ENCODE peak calls at places on chromosomes 3 and 15, in five cellular contexts. One of them, this sample, is unnamed.

GRCh38 chr3:120983841-120984240 is 75.8 kb downstream of the STXBP5L start:
- DNase-seq in ovary: no peak
- DNase-seq in transverse colon: no peak
- DNase-seq in activated gamma-delta T cell treated with Interleukin-2 at 50 U/mL for 16 hours: no peak
- DNase-seq in HTR-8/SVneo: no peak
- DNase-seq in this sample: no peak

GRCh38 chr3:129047553-129047839 is 13.1 kb upstream of the GP9 start:
- DNase-seq in ovary: no peak
- DNase-seq in transverse colon: no peak
- DNase-seq in activated gamma-delta T cell treated with Interleukin-2 at 50 U/mL for 16 hours: no peak
- DNase-seq in HTR-8/SVneo: no peak
- DNase-seq in this sample: no peak

GRCh38 chr3:157119369-157119951 is 40.5 kb downstream of the CCNL1 start:
- DNase-seq in ovary: no peak
- DNase-seq in transverse colon: peak; percentile 41
- DNase-seq in activated gamma-delta T cell treated with Interleukin-2 at 50 U/mL for 16 hours: peak; percentile 41
- DNase-seq in HTR-8/SVneo: no peak
- DNase-seq in this sample: peak; percentile 79

GRCh38 chr3:108124337-108125150 is 33.7 kb upstream of the CD47 start:
- DNase-seq in ovary: no peak
- DNase-seq in transverse colon: peak; percentile 38
- DNase-seq in activated gamma-delta T cell treated with Interleukin-2 at 50 U/mL for 16 hours: peak; percentile 39
- DNase-seq in HTR-8/SVneo: no peak
- DNase-seq in this sample: no peak

GRCh38 chr3:4606915-4607314 is 113.8 kb downstream of the ITPR1 start:
- DNase-seq in ovary: no peak
- DNase-seq in transverse colon: no peak
- DNase-seq in activated gamma-delta T cell treated with Interleukin-2 at 50 U/mL for 16 hours: no peak
- DNase-seq in HTR-8/SVneo: no peak
- DNase-seq in this sample: no peak

GRCh38 chr3:175149675-175150074 is 290.5 kb downstream of the NAALADL2 start:
- DNase-seq in ovary: no peak
- DNase-seq in transverse colon: peak; percentile 68
- DNase-seq in activated gamma-delta T cell treated with Interleukin-2 at 50 U/mL for 16 hours: no peak
- DNase-seq in HTR-8/SVneo: no peak
- DNase-seq in this sample: peak; percentile 77

GRCh38 chr3:62493116-62493801 is 119.9 kb upstream of the FEZF2 start:
- DNase-seq in ovary: no peak
- DNase-seq in transverse colon: no peak
- DNase-seq in activated gamma-delta T cell treated with Interleukin-2 at 50 U/mL for 16 hours: no peak
- DNase-seq in HTR-8/SVneo: no peak
- DNase-seq in this sample: no peak

GRCh38 chr3:38121451-38121831 is 15.5 kb downstream of the ACAA1 start:
- DNase-seq in ovary: no peak
- DNase-seq in transverse colon: no peak
- DNase-seq in activated gamma-delta T cell treated with Interleukin-2 at 50 U/mL for 16 hours: no peak
- DNase-seq in HTR-8/SVneo: no peak
- DNase-seq in this sample: no peak

GRCh38 chr3:58377750-58378149 is 45.1 kb downstream of the PXK start:
- DNase-seq in ovary: no peak
- DNase-seq in transverse colon: no peak
- DNase-seq in activated gamma-delta T cell treated with Interleukin-2 at 50 U/mL for 16 hours: no peak
- DNase-seq in HTR-8/SVneo: no peak
- DNase-seq in this sample: no peak

GRCh38 chr3:48919215-48920138 is 835 bp downstream of the ARIH2 start:
- DNase-seq in ovary: no peak
- DNase-seq in transverse colon: peak; percentile 25
- DNase-seq in activated gamma-delta T cell treated with Interleukin-2 at 50 U/mL for 16 hours: peak; percentile 34
- DNase-seq in HTR-8/SVneo: peak; percentile 54
- DNase-seq in this sample: peak; percentile 34

GRCh38 chr15:52343831-52344230 is 48.2 kb upstream of the MYO5C start:
- DNase-seq in ovary: no peak
- DNase-seq in transverse colon: no peak
- DNase-seq in activated gamma-delta T cell treated with Interleukin-2 at 50 U/mL for 16 hours: no peak
- DNase-seq in HTR-8/SVneo: no peak
- DNase-seq in this sample: no peak

GRCh38 chr3:193174137-193174536 is 66.9 kb upstream of the PLAAT1 start:
- DNase-seq in ovary: no peak
- DNase-seq in transverse colon: no peak
- DNase-seq in activated gamma-delta T cell treated with Interleukin-2 at 50 U/mL for 16 hours: no peak
- DNase-seq in HTR-8/SVneo: no peak
- DNase-seq in this sample: no peak

GRCh38 chr15:78325092-78325843 is 14.9 kb upstream of the CRABP1 start:
- DNase-seq in ovary: no peak
- DNase-seq in transverse colon: no peak
- DNase-seq in activated gamma-delta T cell treated with Interleukin-2 at 50 U/mL for 16 hours: no peak
- DNase-seq in HTR-8/SVneo: no peak
- DNase-seq in this sample: no peak

GRCh38 chr15:69853572-69853971 is 244.1 kb downstream of the TLE3 start:
- DNase-seq in ovary: no peak
- DNase-seq in transverse colon: no peak
- DNase-seq in activated gamma-delta T cell treated with Interleukin-2 at 50 U/mL for 16 hours: no peak
- DNase-seq in HTR-8/SVneo: peak; percentile 88
- DNase-seq in this sample: no peak

GRCh38 chr3:188497021-188497420 is 343.1 kb downstream of the LPP start:
- DNase-seq in ovary: no peak
- DNase-seq in transverse colon: no peak
- DNase-seq in activated gamma-delta T cell treated with Interleukin-2 at 50 U/mL for 16 hours: no peak
- DNase-seq in HTR-8/SVneo: no peak
- DNase-seq in this sample: no peak

GRCh38 chr15:69160976-69161877 is 792 bp downstream of the GLCE start:
- DNase-seq in ovary: peak; percentile 49
- DNase-seq in transverse colon: peak; percentile 51
- DNase-seq in activated gamma-delta T cell treated with Interleukin-2 at 50 U/mL for 16 hours: peak; percentile 14
- DNase-seq in HTR-8/SVneo: peak; percentile 38
- DNase-seq in this sample: peak; percentile 70

GRCh38 chr3:186331043-186331442 is 31.0 kb downstream of the DGKG start:
- DNase-seq in ovary: no peak
- DNase-seq in transverse colon: no peak
- DNase-seq in activated gamma-delta T cell treated with Interleukin-2 at 50 U/mL for 16 hours: no peak
- DNase-seq in HTR-8/SVneo: no peak
- DNase-seq in this sample: no peak

GRCh38 chr3:131386429-131386926 is 4.9 kb downstream of the NUDT16 start:
- DNase-seq in ovary: no peak
- DNase-seq in transverse colon: peak; percentile 79
- DNase-seq in activated gamma-delta T cell treated with Interleukin-2 at 50 U/mL for 16 hours: no peak
- DNase-seq in HTR-8/SVneo: no peak
- DNase-seq in this sample: peak; percentile 86